ENCODE peak calls at places on chromosomes 16 and 17, in five cellular contexts. R, J, P, O and X are unnamed samples.
A peak's percentile ranks its signal among the peaks of the same experiment; 100 is the strongest.

GRCh38 chr16:4664538-4665418 is 28.6 kb upstream of the NUDT16L1 start:
- DNase-seq in R (no peak), J (no peak), P (no peak), O (no peak), X (no peak)

GRCh38 chr17:77233635-77234334 is 93.0 kb downstream of the SEC14L1 start:
- DNase-seq in R (no peak), O (peak; percentile 83), P (peak; percentile 57), J (no peak), X (no peak)

GRCh38 chr17:34370376-34370996 is 7.5 kb upstream of the CCL1 start:
- DNase-seq in J (no peak), O (no peak), P (no peak), R (no peak), X (no peak)

GRCh38 chr16:3187798-3188674 is at the start of gene OR1F1:
- DNase-seq in J (peak; percentile 83), P (no peak), R (peak; percentile 81), O (peak; percentile 83), X (no peak)

GRCh38 chr17:35187481-35187880 is 6.7 kb downstream of the SLC35G3 start:
- DNase-seq in J (no peak), O (no peak), P (no peak), R (no peak), X (no peak)

GRCh38 chr16:81597079-81597658 is 152.6 kb downstream of the CMIP start:
- DNase-seq in P (no peak), J (no peak), O (no peak), R (no peak), X (no peak)

GRCh38 chr16:31700200-31700529 is 172.5 kb downstream of the AHSP start:
- DNase-seq in R (peak; percentile 82), J (no peak), P (no peak), O (no peak), X (peak; percentile 86)

GRCh38 chr17:13266596-13266995 is 248.8 kb upstream of the ELAC2 start:
- DNase-seq in J (no peak), O (no peak), R (no peak), P (no peak), X (peak; percentile 34)

GRCh38 chr16:53154513-53154912 is 99.7 kb downstream of the CHD9 start:
- DNase-seq in P (no peak), O (no peak), J (no peak), R (no peak), X (no peak)

GRCh38 chr17:60442271-60443201 is 20.2 kb downstream of the CHCT1 start:
- DNase-seq in J (no peak), O (no peak), R (no peak), P (no peak), X (no peak)

GRCh38 chr16:55836158-55836611 is 3.3 kb upstream of the CES1 start:
- DNase-seq in R (no peak), P (no peak), O (peak; percentile 6), J (no peak), X (no peak)

GRCh38 chr16:63684702-63685101 is 1437.2 kb downstream of the CDH11 start:
- DNase-seq in J (no peak), R (no peak), O (no peak), P (no peak), X (no peak)

GRCh38 chr16:28292731-28293588 is 635 bp downstream of the SBK1 start:
- DNase-seq in J (peak; percentile 88), R (no peak), O (no peak), P (no peak), X (peak; percentile 45)

GRCh38 chr17:67879662-67880061 is 54.4 kb downstream of the BPTF start:
- DNase-seq in J (no peak), O (peak; percentile 43), P (no peak), R (no peak), X (no peak)

GRCh38 chr17:3672571-3672970 is 4.0 kb downstream of the EMC6 start:
- DNase-seq in O (no peak), P (no peak), R (no peak), J (no peak), X (no peak)

GRCh38 chr17:82647593-82648164 is 565 bp downstream of the WDR45B start:
- DNase-seq in O (peak; percentile 54), R (no peak), J (no peak), P (no peak), X (peak; percentile 60)

GRCh38 chr17:76260669-76261068 is 4.5 kb upstream of the UBALD2 start:
- DNase-seq in J (no peak), P (no peak), O (no peak), R (no peak), X (no peak)

GRCh38 chr16:27436065-27436464 is 34.1 kb downstream of the IL21R start:
- DNase-seq in O (no peak), P (no peak), R (no peak), J (peak; percentile 30), X (no peak)

GRCh38 chr17:69300222-69300621 is 26.7 kb downstream of the ABCA5 start:
- DNase-seq in O (no peak), P (no peak), J (no peak), R (no peak), X (no peak)

GRCh38 chr17:72455562-72455961 is 334.7 kb downstream of the SOX9 start:
- DNase-seq in R (no peak), J (no peak), P (no peak), O (no peak), X (no peak)
- TF ChIP-seq JUND in R (no peak), J (no peak), P (no peak), O (no peak), X (no peak)

DNA sequence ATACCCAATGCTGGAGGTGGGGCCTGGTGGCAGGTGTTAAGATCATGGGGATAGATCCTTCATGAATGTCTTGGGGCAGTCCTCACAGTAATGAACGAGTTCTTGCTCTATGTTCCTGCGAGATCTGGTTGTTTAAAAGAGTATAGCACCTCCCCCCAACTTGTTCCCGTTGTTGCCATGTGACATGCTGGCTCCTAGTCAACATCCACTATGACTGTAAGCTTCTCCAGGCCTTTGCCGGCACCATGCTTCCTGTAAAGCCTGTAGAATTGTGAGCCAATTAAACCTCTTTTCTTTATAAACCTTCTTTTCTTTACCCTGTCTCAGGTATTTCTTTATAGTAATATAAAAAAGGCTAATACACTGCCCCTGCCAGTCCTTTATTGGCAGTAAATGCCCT is 33.3 kb downstream of the RANBP10 start:
- DNase-seq in R (no peak), J (no peak), O (peak; percentile 60), P (no peak), X (no peak)
- TF ChIP-seq JUND in R (no peak), J (no peak), O (no peak), P (no peak), X (no peak)

DNA sequence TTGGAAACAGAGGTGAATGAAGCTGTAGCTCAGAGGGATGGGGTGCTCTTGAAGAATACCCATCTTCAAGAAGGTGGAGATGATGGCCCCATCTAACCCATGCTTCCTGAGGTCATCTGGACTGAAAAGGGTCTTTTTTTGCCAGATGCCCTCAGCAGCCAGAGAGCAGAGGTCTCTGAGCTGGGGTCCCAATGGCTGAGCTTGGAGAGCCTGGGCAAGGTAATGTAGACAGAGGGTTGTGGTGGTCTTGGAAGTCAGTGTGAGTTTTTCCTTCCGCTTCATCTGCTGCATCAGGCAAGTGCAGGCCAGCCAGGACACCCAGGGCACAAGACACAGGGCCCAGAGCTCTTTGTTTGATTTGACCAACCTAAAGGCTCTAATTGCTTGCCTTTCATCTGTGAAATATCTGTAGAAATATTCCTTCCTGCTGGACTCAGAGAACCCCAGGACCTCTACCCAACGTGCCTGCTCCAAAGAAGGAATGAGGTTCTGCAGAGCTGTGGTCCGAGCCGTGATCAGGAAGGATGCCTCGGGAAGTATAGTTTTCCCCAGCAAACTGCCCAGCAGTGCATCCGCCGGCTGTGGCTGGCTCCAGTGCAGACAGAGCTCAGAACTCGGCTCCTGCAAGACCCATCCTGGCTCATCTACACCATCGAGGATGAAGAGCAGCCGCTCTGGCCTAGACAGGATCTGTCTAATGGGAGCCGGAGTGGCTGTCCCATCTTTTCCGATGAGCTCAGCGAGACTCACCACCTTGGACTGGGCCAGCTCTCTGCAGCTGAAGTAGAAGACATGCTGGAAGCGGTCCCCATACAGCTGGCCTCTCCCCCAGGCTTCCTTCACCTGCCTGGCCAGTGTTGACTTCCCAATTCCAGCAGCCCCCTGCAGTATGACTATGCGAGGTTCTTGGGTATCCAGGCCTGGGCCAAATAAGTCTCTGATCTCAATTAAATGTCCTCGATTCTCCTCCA is 25.2 kb downstream of the NLRP1 start:
- DNase-seq in P (no peak), R (no peak), J (no peak), O (no peak), X (no peak)
- TF ChIP-seq JUND in P (no peak), R (no peak), J (no peak), O (no peak), X (no peak)

GRCh38 chr17:54968954-54969400 is 412 bp downstream of the STXBP4 start:
- DNase-seq in J (no peak), R (no peak), O (peak; percentile 41), P (no peak), X (no peak)

GRCh38 chr17:54969658-54970572 is 1.4 kb downstream of the STXBP4 start:
- DNase-seq in O (peak; percentile 9), R (no peak), J (no peak), P (no peak), X (no peak)

GRCh38 chr17:54968259-54968953 is at the start of the genes COX11 and STXBP4:
- DNase-seq in P (peak; percentile 95), O (peak; percentile 98), R (peak; percentile 98), J (peak; percentile 93), X (peak; percentile 79)

GRCh38 chr17:54971147-54971546 is 2.6 kb downstream of the STXBP4 start:
- DNase-seq in J (no peak), P (no peak), O (peak; percentile 8), R (no peak), X (no peak)

DNA sequence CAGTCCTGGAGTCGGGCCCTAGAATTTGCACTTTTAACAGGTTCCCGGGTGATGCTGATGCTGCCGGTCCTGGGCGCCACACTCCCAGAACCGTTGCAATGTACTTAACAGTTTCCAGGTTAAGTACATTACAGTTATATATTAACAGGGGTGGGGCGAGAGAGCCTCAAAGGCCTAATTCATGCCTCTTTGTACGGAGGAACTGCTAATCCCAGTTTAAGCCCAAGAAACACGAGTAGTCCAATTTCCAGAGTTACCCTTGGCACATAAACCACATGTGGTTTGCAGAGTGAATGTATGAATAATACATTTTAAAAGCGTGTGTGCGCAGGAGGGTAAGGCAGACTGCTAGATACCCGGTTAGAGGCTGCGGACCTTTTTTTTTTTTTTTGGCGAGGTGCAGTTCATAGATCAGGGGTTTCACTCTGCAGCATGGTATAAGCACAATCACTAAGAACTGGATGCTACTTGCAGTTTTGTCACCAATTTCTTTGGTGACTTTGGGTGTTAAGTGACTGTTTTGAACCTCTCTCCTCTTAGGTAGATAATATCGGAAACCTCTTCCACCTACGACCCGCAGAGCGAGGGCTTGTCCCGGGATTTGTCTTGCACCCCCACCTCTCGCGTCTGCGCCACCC is 714 bp downstream of the COX11 start:
- DNase-seq in R (peak; percentile 31), P (no peak), O (peak; percentile 35), J (no peak), X (peak; percentile 24)
- TF ChIP-seq JUND in R (no peak), P (no peak), O (no peak), J (no peak), X (no peak)

GRCh38 chr17:42536372-42537155 is 523 bp downstream of the NAGLU start:
- DNase-seq in J (peak; percentile 80), R (no peak), P (no peak), O (peak; percentile 90), X (peak; percentile 88)
- TF ChIP-seq JUND in J (no peak), R (no peak), P (no peak), O (no peak), X (no peak)